ENCODE peak calls at places on chromosomes 13 and 19, in ten cellular contexts. L, Y, C, I, X, S, W, G, Z and P are unnamed samples.

GRCh38 chr13:52921194-52921593 is 72.8 kb upstream of the PCDH8 start:
- DNase-seq in Y (no peak), Z (no peak), W (no peak), X (no peak), L (no peak), G (no peak), S (peak; percentile 68), C (no peak), I (no peak), P (no peak)

GRCh38 chr13:44605275-44605674 is 29.1 kb upstream of the TSC22D1 start:
- DNase-seq in Y (no peak), S (no peak), G (no peak), C (no peak), Z (no peak), W (no peak), L (no peak), I (no peak), X (no peak), P (no peak)

GRCh38 chr19:4647676-4648644 is 8.6 kb downstream of the TNFAIP8L1 start:
- DNase-seq in L (no peak), G (peak; percentile 56), X (peak; percentile 90), C (no peak), S (no peak), Z (peak; percentile 85), W (peak; percentile 54), I (no peak), Y (no peak), P (peak; percentile 85)

GRCh38 chr13:50829226-50829625 is 14.3 kb downstream of the DLEU7 start:
- DNase-seq in Z (no peak), G (no peak), W (no peak), Y (no peak), L (no peak), I (no peak), S (no peak), C (no peak), X (no peak), P (no peak)

GRCh38 chr13:102597029-102598015 is 536 bp downstream of the TPP2 start:
- DNase-seq in W (peak; percentile 32), Y (peak; percentile 68), X (peak; percentile 14), S (no peak), C (peak; percentile 22), I (no peak), L (peak; percentile 64), G (peak; percentile 40), Z (no peak), P (peak; percentile 60)

GRCh38 chr13:114194853-114195252 is 15.8 kb downstream of the CFAP97D2 start:
- DNase-seq in W (no peak), G (no peak), Z (no peak), S (no peak), X (no peak), Y (no peak), L (no peak), I (no peak), C (no peak), P (no peak)

GRCh38 chr19:7475665-7476064 is 13.2 kb downstream of the PEX11G start:
- DNase-seq in I (no peak), C (no peak), W (no peak), Z (no peak), Y (no peak), X (no peak), G (no peak), S (no peak), L (peak; percentile 28), P (no peak)

GRCh38 chr13:49836516-49836915 is 44.0 kb upstream of the KPNA3 start:
- DNase-seq in L (peak; percentile 56), X (no peak), G (no peak), Z (no peak), W (no peak), S (no peak), I (no peak), Y (no peak), C (peak; percentile 44), P (peak; percentile 64)

GRCh38 chr19:10118960-10119359 is 739 bp downstream of the EIF3G start:
- DNase-seq in C (no peak), L (no peak), Z (no peak), W (no peak), S (no peak), Y (no peak), I (no peak), G (no peak), X (no peak), P (no peak)

GRCh38 chr19:10116866-10117616 is 2.7 kb downstream of the EIF3G start:
- DNase-seq in X (no peak), L (no peak), I (no peak), Z (no peak), Y (no peak), W (no peak), G (no peak), C (no peak), S (no peak), P (no peak)

GRCh38 chr19:10124429-10124828 is 4.7 kb upstream of the EIF3G start:
- DNase-seq in X (no peak), Z (no peak), L (no peak), G (no peak), S (no peak), W (no peak), I (no peak), Y (no peak), C (no peak), P (no peak)

GRCh38 chr19:10122066-10122465 is 2.4 kb upstream of the EIF3G start:
- DNase-seq in W (no peak), G (no peak), Z (no peak), I (no peak), C (no peak), X (no peak), Y (peak; percentile 85), S (no peak), L (no peak), P (no peak)

GRCh38 chr19:10120538-10121198 is 969 bp upstream of the EIF3G start:
- DNase-seq in X (no peak), Y (peak; percentile 80), S (no peak), Z (no peak), G (no peak), W (peak; percentile 28), I (peak; percentile 28), L (no peak), C (no peak), P (no peak)
- H3K4me3 ChIP-seq in X (no peak overlapping the region), Y (peak overlapping the region; percentile 99), S (no peak overlapping the region), Z (no peak overlapping the region), G (peak overlapping the region; percentile 97), W (peak overlapping the region; percentile 25), I (no peak overlapping the region), L (no peak overlapping the region), C (no peak overlapping the region), P (no peak overlapping the region)

DNA sequence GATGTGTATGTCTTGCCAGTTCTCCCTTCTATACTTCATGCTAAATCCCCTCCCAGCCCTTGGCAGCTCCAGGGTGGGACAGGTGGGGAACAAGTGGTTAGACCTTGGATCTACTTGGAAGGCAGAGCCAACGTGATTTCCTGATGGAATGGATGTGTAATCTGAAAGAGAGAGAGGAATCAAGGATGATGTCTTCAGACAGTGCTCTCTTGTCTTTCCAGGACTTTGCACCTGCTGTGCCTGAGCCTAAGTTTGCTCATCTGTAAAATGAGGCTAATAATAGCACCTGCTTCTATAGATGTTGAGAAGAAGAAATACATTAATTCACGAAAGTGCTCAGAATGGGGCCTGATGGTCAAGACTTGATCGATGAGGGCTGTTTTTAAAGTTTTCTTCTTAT is 7.0 kb upstream of the EGLN2 start:
- DNase-seq in W (no peak), Y (no peak), G (no peak), I (no peak), C (no peak), S (no peak), X (no peak), L (no peak), Z (no peak), P (no peak)
- H3K4me3 ChIP-seq in W (no peak overlapping the region), Y (peak overlapping the region; percentile 30), G (no peak overlapping the region), I (no peak overlapping the region), C (no peak overlapping the region), S (no peak overlapping the region), X (no peak overlapping the region), L (no peak overlapping the region), Z (no peak overlapping the region), P (no peak overlapping the region)

DNA sequence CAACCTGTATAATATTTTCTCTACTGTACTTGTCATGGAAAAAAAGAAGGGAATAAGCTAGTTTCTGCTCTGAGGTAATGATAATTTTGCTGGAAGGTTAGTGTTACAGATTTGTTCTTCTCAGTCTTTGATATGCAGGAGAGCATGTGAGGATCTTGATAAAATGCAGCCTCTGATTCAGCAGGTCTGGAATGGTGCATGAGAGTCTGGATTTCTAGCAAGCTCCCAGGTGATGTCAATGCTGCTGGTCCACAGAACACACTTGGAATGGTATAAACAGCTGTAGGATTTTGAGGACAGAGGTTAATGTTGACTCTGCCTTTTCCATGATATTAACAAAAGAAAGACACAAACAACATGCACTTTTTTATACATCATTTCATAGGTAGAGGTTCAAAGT is 173.6 kb downstream of the NDFIP2 start:
- DNase-seq in S (no peak), Y (no peak), G (no peak), X (no peak), W (no peak), Z (no peak), C (no peak), I (peak; percentile 58), L (no peak), P (no peak)
- H3K4me3 ChIP-seq in S (no peak overlapping the region), Y (no peak overlapping the region), G (no peak overlapping the region), X (no peak overlapping the region), W (no peak overlapping the region), Z (no peak overlapping the region), C (no peak overlapping the region), I (no peak overlapping the region), L (no peak overlapping the region), P (no peak overlapping the region)

GRCh38 chr13:110328509-110328908 is 21.4 kb downstream of the COL4A2 start:
- DNase-seq in C (no peak), G (no peak), L (no peak), W (no peak), Y (peak; percentile 64), Z (no peak), X (no peak), S (no peak), I (no peak), P (no peak)

GRCh38 chr13:110329258-110329657 is 22.2 kb downstream of the COL4A2 start:
- DNase-seq in Z (no peak), Y (peak; percentile 46), W (no peak), G (no peak), S (no peak), X (no peak), L (no peak), I (no peak), C (no peak), P (no peak)

GRCh38 chr13:110330491-110331001 is 23.5 kb downstream of the COL4A2 start:
- DNase-seq in W (no peak), L (no peak), C (no peak), I (no peak), X (no peak), Y (peak; percentile 63), G (no peak), S (no peak), Z (no peak), P (no peak)

GRCh38 chr13:110331362-110331761 is 24.3 kb downstream of the COL4A2 start:
- DNase-seq in S (no peak), Y (peak; percentile 63), X (no peak), C (no peak), Z (no peak), G (no peak), I (no peak), L (no peak), W (no peak), P (no peak)

DNA sequence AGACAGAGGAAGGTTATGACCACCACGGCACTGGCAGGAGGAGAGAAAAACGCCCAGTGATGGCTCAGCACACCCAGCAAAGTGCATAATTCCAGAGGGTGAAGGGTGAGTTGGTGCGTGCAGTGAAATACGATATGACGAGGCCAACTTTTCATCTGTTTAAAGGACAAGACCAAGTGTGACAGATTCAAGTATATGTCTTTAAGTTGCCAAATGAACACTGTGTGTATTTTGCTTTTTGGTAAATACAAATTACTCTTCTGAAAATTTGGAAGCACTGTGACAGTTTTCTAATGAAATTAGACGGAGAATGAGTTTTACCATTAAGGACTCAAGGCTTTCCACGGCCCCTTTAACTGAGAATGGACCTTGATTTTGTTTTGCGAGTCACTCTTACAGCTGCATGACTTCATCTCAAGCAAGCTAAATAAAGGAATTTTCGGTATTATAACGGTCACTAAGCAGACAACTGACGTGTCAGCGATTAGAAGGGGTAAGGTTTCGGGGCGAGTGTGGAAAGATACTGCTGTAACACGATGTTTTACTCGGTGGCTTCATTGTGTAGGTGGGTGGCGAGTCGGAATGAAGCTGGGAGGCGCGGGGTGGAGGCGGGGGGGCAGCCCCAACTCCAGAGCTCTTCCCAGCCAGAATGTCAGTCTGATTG is 22.8 kb downstream of the COL4A2 start:
- DNase-seq in G (no peak), S (no peak), Z (no peak), W (no peak), X (no peak), Y (peak; percentile 70), C (no peak), I (no peak), L (no peak), P (no peak)
- H3K4me3 ChIP-seq in G (peak overlapping the region; percentile 19), S (no peak overlapping the region), Z (peak overlapping the region; percentile 6), W (no peak overlapping the region), X (no peak overlapping the region), Y (peak overlapping the region; percentile 55), C (no peak overlapping the region), I (no peak overlapping the region), L (no peak overlapping the region), P (no peak overlapping the region)